ENCODE peak calls at places on chromosome 16, in five cellular contexts. D, U, C, K and I are unnamed samples.

GRCh38 chr16:54291107-54291980 is 4.8 kb upstream of the IRX3 start:
- DNase-seq in D (no peak), U (no peak), C (peak), K (no peak), I (peak)

GRCh38 chr16:84569382-84569987 is 48.4 kb downstream of the COTL1 start:
- DNase-seq in D (no peak), U (no peak), C (no peak), K (peak), I (no peak)

GRCh38 chr16:5604770-5605169 is 507.2 kb upstream of the EEF2KMT start:
- DNase-seq in D (no peak), U (no peak), C (peak), K (peak), I (peak)

GRCh38 chr16:68626557-68626956 is 18.6 kb upstream of the CDH3 start:
- DNase-seq in D (no peak), U (no peak), C (no peak), K (no peak), I (no peak)

GRCh38 chr16:5062790-5063765 is 2.7 kb downstream of the C16orf89 start:
- DNase-seq in D (no peak), U (no peak), C (no peak), K (peak), I (no peak)

GRCh38 chr16:69593756-69594155 is 28.0 kb downstream of the NFAT5 start:
- DNase-seq in D (no peak), U (no peak), C (no peak), K (no peak), I (no peak)

GRCh38 chr16:23026777-23027362 is 122.4 kb downstream of the USP31 start:
- DNase-seq in D (no peak), U (no peak), C (peak), K (peak), I (peak)

GRCh38 chr16:58510097-58510775 is 5.1 kb upstream of the SETD6 start:
- DNase-seq in D (no peak), U (no peak), C (no peak), K (no peak), I (no peak)

GRCh38 chr16:57213462-57213861 is 27.3 kb downstream of the RSPRY1 start:
- DNase-seq in D (no peak), U (no peak), C (no peak), K (no peak), I (no peak)

GRCh38 chr16:54287018-54287757 is 601 bp upstream of the IRX3 start:
- DNase-seq in D (no peak), U (no peak), C (peak), K (no peak), I (no peak)

GRCh38 chr16:2152695-2153506 is 2.7 kb upstream of the TRAF7 start:
- DNase-seq in D (no peak), U (no peak), C (no peak), K (peak), I (no peak)

GRCh38 chr16:66269631-66270332 is 96.7 kb upstream of the CDH5 start:
- DNase-seq in D (no peak), U (no peak), C (no peak), K (no peak), I (no peak)

GRCh38 chr16:86137359-86137758 is 238.4 kb downstream of the IRF8 start:
- DNase-seq in D (no peak), U (no peak), C (no peak), K (no peak), I (no peak)

GRCh38 chr16:89270666-89271345 is 53.3 kb downstream of the ZNF778 start:
- DNase-seq in D (no peak), U (no peak), C (no peak), K (no peak), I (no peak)

GRCh38 chr16:85941863-85942644 is 43.1 kb downstream of the IRF8 start:
- DNase-seq in D (no peak), U (no peak), C (no peak), K (no peak), I (no peak)

GRCh38 chr16:77435240-77435819 is 496 bp upstream of the ADAMTS18 start:
- DNase-seq in D (no peak), U (no peak), C (peak), K (no peak), I (no peak)

GRCh38 chr16:4649744-4650442 is 25.3 kb downstream of the MGRN1 start:
- DNase-seq in D (no peak), U (no peak), C (no peak), K (no peak), I (no peak)

GRCh38 chr16:26598061-26598460 is 468.7 kb upstream of the C16orf82 start:
- DNase-seq in D (no peak), U (no peak), C (no peak), K (peak), I (no peak)

GRCh38 chr16:81668243-81669097 is 110.6 kb upstream of the PLCG2 start:
- DNase-seq in D (no peak), U (no peak), C (no peak), K (no peak), I (no peak)

GRCh38 chr16:22091721-22092120 is 620 bp upstream of the VWA3A start:
- DNase-seq in D (no peak), U (no peak), C (no peak), K (no peak), I (no peak)

GRCh38 chr16:57800213-57801097 is 1.8 kb downstream of the KIFC3 start:
- DNase-seq in D (no peak), U (no peak), C (no peak), K (peak), I (no peak)

GRCh38 chr16:24203675-24204074 is 52.5 kb upstream of the CACNG3 start:
- DNase-seq in D (no peak), U (no peak), C (no peak), K (no peak), I (no peak)

GRCh38 chr16:58485184-58485887 is 14.6 kb upstream of the NDRG4 start:
- DNase-seq in D (no peak), U (no peak), C (no peak), K (no peak), I (no peak)

GRCh38 chr16:86566966-86567700 is 504 bp downstream of the FOXC2 start:
- DNase-seq in D (peak), U (no peak), C (peak), K (no peak), I (peak)

GRCh38 chr16:79519448-79519847 is 81.1 kb downstream of the MAF start:
- DNase-seq in D (no peak), U (no peak), C (no peak), K (peak), I (no peak)

GRCh38 chr16:14306485-14307058 is 235.5 kb downstream of the MRTFB start:
- DNase-seq in D (no peak), U (no peak), C (no peak), K (no peak), I (no peak)

GRCh38 chr16:4744758-4745569 is 10.6 kb downstream of the DNAAF8 start:
- DNase-seq in D (no peak), U (no peak), C (no peak), K (no peak), I (no peak)

GRCh38 chr16:88424536-88425230 is 28.4 kb upstream of the ZFPM1 start:
- DNase-seq in D (no peak), U (no peak), C (no peak), K (no peak), I (no peak)

GRCh38 chr16:54974391-54974790 is 43.7 kb downstream of the IRX5 start:
- DNase-seq in D (no peak), U (no peak), C (no peak), K (no peak), I (peak)

GRCh38 chr16:82936941-82937551 is 310.3 kb downstream of the CDH13 start:
- DNase-seq in D (no peak), U (peak), C (peak), K (no peak), I (no peak)

GRCh38 chr16:68232335-68232734 is 3.6 kb downstream of the ESRP2 start:
- DNase-seq in D (no peak), U (no peak), C (no peak), K (no peak), I (no peak)

GRCh38 chr16:80807916-80808315 is 3.5 kb upstream of the CDYL2 start:
- DNase-seq in D (no peak), U (no peak), C (no peak), K (peak), I (no peak)

GRCh38 chr16:46690281-46691178 is 1.1 kb downstream of the ORC6 start:
- DNase-seq in D (no peak), U (no peak), C (peak), K (peak), I (no peak)

GRCh38 chr16:46689492-46690280 is at the start of gene ORC6:
- DNase-seq in D (peak), U (peak), C (peak), K (peak), I (peak)

GRCh38 chr16:46688101-46688656 is 799 bp downstream of the VPS35 start:
- DNase-seq in D (no peak), U (no peak), C (no peak), K (peak), I (no peak)

GRCh38 chr16:46687486-46687885 is 1.5 kb downstream of the VPS35 start:
- DNase-seq in D (no peak), U (no peak), C (no peak), K (no peak), I (no peak)

GRCh38 chr16:46688657-46689491 is at the start of gene VPS35:
- DNase-seq in D (peak), U (peak), C (peak), K (peak), I (peak)
- TF ChIP-seq CTCF in D (peak), U (peak), C (peak), K (no peak), I (no peak)

DNA sequence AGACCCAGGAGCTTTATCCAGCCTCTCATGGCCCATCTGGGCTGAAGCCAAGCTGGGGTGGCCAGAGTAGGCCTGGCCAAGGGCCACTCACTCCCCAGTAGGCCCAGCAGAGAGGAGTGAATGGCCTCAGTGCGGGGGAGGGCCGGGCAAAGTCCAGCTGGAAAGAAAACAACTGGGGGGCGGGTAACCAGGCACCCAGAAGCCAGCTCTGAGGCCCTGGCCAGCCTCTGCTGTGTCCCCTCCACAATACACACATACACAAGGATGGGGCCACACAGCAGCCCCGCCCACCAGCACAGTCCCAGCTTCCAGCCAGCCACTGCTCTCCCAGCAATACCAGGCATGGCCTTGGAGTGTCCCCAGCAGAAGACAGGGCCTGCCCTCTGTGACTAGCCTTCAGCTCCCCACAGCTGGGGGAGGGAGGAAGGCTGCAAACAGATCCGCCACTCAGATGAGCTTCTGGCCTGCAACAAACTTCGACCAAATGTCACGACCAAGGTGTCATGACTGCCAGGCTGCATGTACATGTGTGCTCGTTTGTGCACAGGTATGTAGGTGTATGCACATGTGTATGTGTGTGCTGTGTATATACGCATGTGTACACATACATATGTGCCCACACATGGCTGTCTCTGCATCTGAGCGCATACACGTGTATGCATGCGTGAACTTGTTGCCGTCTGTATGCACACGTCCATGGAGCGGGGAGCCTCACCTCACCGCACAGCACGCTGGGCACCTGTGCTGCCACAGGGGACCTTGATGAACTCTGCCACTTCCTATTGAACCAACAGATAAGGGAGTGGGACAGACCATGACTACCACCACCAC is 5.0 kb downstream of the CARHSP1 start:
- DNase-seq in D (no peak), U (no peak), C (no peak), K (peak), I (peak)
- TF ChIP-seq CTCF in D (no peak), U (no peak), C (no peak), K (no peak), I (no peak)

GRCh38 chr16:8278181-8278580 is 312.1 kb downstream of the TMEM114 start:
- DNase-seq in D (no peak), U (no peak), C (no peak), K (no peak), I (no peak)
- TF ChIP-seq CTCF in D (no peak), U (no peak), C (no peak), K (no peak), I (no peak)

DNA sequence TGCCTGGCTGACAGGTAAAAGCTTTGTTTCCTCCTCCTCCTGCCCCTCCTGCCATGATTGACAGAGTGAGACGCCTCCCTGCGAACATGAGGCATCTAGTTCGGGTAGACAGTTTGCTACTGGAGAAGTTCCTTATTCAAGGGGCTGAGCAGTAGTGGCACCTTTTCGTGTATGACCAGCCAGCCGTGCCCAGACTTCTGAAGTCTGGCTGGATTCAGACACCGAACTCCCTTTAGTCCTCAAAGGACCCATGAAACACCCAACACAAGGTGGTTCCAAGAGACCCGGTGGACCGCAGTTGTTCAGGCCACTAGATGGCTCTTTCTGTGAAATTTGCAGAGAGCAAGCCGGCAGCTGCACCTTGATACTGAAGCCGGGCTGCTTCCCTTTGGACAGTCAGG is 192.8 kb downstream of the XYLT1 start:
- DNase-seq in D (no peak), U (no peak), C (peak), K (no peak), I (peak)
- TF ChIP-seq CTCF in D (peak), U (peak), C (no peak), K (no peak), I (peak)